ENCODE peak calls at places on chromosomes 7 and 10, in seven cellular contexts. One of them, this sample, is unnamed.

GRCh38 chr7:122944682-122945303 is 50.7 kb downstream of the TAS2R16 start:
- DNase-seq in fibroblast of pulmonary artery: no peak
- DNase-seq in germinal center: no peak
- DNase-seq in NCI-H69: no peak
- DNase-seq in C1 segment of cervical spinal cord: no peak
- DNase-seq in NCI-H524: no peak
- DNase-seq in adrenal gland: no peak
- DNase-seq in this sample: no peak

GRCh38 chr7:35015346-35015859 is 21.9 kb downstream of the DPY19L1 start:
- DNase-seq in fibroblast of pulmonary artery: peak
- DNase-seq in germinal center: no peak
- DNase-seq in adrenal gland: no peak
- DNase-seq in C1 segment of cervical spinal cord: no peak
- DNase-seq in NCI-H524: no peak
- DNase-seq in NCI-H69: no peak
- DNase-seq in this sample: no peak

GRCh38 chr10:89494068-89494467 is 41.3 kb downstream of the SLC16A12 start:
- DNase-seq in adrenal gland: no peak
- DNase-seq in germinal center: no peak
- DNase-seq in NCI-H524: no peak
- DNase-seq in NCI-H69: no peak
- DNase-seq in C1 segment of cervical spinal cord: no peak
- DNase-seq in fibroblast of pulmonary artery: no peak
- DNase-seq in this sample: no peak

GRCh38 chr10:124742418-124743187 is 1.6 kb downstream of the FAM53B start:
- DNase-seq in fibroblast of pulmonary artery: no peak
- DNase-seq in NCI-H524: no peak
- DNase-seq in germinal center: no peak
- DNase-seq in NCI-H69: peak
- DNase-seq in C1 segment of cervical spinal cord: no peak
- DNase-seq in adrenal gland: no peak
- DNase-seq in this sample: peak

GRCh38 chr10:13449296-13449695 is 79.5 kb downstream of the BEND7 start:
- DNase-seq in fibroblast of pulmonary artery: no peak
- DNase-seq in adrenal gland: no peak
- DNase-seq in C1 segment of cervical spinal cord: no peak
- DNase-seq in germinal center: no peak
- DNase-seq in NCI-H69: no peak
- DNase-seq in NCI-H524: no peak
- DNase-seq in this sample: no peak

GRCh38 chr7:90910136-90910535 is 314.0 kb downstream of the CDK14 start:
- DNase-seq in C1 segment of cervical spinal cord: no peak
- DNase-seq in NCI-H524: no peak
- DNase-seq in fibroblast of pulmonary artery: no peak
- DNase-seq in NCI-H69: no peak
- DNase-seq in adrenal gland: no peak
- DNase-seq in germinal center: no peak
- DNase-seq in this sample: no peak

GRCh38 chr7:1340640-1341360 is 108.1 kb downstream of the UNCX start:
- DNase-seq in germinal center: no peak
- DNase-seq in NCI-H524: no peak
- DNase-seq in C1 segment of cervical spinal cord: no peak
- DNase-seq in NCI-H69: no peak
- DNase-seq in adrenal gland: no peak
- DNase-seq in fibroblast of pulmonary artery: no peak
- DNase-seq in this sample: no peak

GRCh38 chr7:147276783-147277370 is 1160.3 kb downstream of the CNTNAP2 start:
- DNase-seq in NCI-H524: no peak
- DNase-seq in C1 segment of cervical spinal cord: no peak
- DNase-seq in germinal center: no peak
- DNase-seq in fibroblast of pulmonary artery: no peak
- DNase-seq in adrenal gland: no peak
- DNase-seq in NCI-H69: peak
- DNase-seq in this sample: no peak

GRCh38 chr7:102175423-102176170 is 111.1 kb upstream of the SH2B2 start:
- DNase-seq in NCI-H524: no peak
- DNase-seq in adrenal gland: no peak
- DNase-seq in germinal center: no peak
- DNase-seq in fibroblast of pulmonary artery: no peak
- DNase-seq in C1 segment of cervical spinal cord: peak
- DNase-seq in NCI-H69: no peak
- DNase-seq in this sample: no peak

GRCh38 chr10:74022941-74023629 is 25.2 kb downstream of the VCL start:
- DNase-seq in fibroblast of pulmonary artery: no peak
- DNase-seq in NCI-H524: no peak
- DNase-seq in C1 segment of cervical spinal cord: no peak
- DNase-seq in adrenal gland: no peak
- DNase-seq in NCI-H69: no peak
- DNase-seq in germinal center: no peak
- DNase-seq in this sample: no peak

GRCh38 chr7:51229106-51229537 is 87.5 kb downstream of the COBL start:
- DNase-seq in germinal center: no peak
- DNase-seq in NCI-H69: no peak
- DNase-seq in adrenal gland: no peak
- DNase-seq in fibroblast of pulmonary artery: no peak
- DNase-seq in NCI-H524: no peak
- DNase-seq in C1 segment of cervical spinal cord: peak
- DNase-seq in this sample: no peak

GRCh38 chr7:77282897-77283296 is 83.3 kb upstream of the FGL2 start:
- DNase-seq in NCI-H524: no peak
- DNase-seq in germinal center: no peak
- DNase-seq in fibroblast of pulmonary artery: no peak
- DNase-seq in C1 segment of cervical spinal cord: no peak
- DNase-seq in adrenal gland: no peak
- DNase-seq in NCI-H69: no peak
- DNase-seq in this sample: no peak